ENCODE peak calls at places on chromosomes 5 and 9, in five cellular contexts. I is GM12865; A is right lobe of liver; M is HL-60; L is CD4-positive, alpha-beta T cell. W is an unnamed sample.

GRCh38 chr5:44774279-44774880 is 34.4 kb upstream of the MRPS30 start:
- DNase-seq in A (no peak), L (no peak), M (no peak), I (peak), W (peak)

GRCh38 chr9:93897075-93897970 is 57.8 kb downstream of the BARX1 start:
- DNase-seq in M (no peak), L (no peak), I (no peak), A (peak), W (no peak)

GRCh38 chr9:105712773-105713172 is 18.4 kb downstream of the TMEM38B start:
- DNase-seq in M (no peak), A (peak), L (no peak), I (no peak), W (no peak)

GRCh38 chr5:98927988-98928801 is 612 bp downstream of the CHD1 start:
- DNase-seq in M (no peak), A (peak), L (peak), I (peak), W (peak)

GRCh38 chr5:9523090-9523813 is 22.6 kb downstream of the SEMA5A start:
- DNase-seq in A (no peak), I (no peak), L (no peak), M (no peak), W (no peak)

GRCh38 chr5:995318-995717 is 13.3 kb upstream of the NKD2 start:
- DNase-seq in A (no peak), I (no peak), M (no peak), L (no peak), W (no peak)

GRCh38 chr5:376951-377325 is 55.4 kb downstream of the AHRR start:
- DNase-seq in M (peak), L (no peak), I (no peak), A (no peak), W (no peak)

GRCh38 chr5:79552984-79553383 is 39.0 kb upstream of the HOMER1 start:
- DNase-seq in I (no peak), L (no peak), M (no peak), A (no peak), W (no peak)

GRCh38 chr9:115628426-115628825 is 510.5 kb upstream of the TNC start:
- DNase-seq in M (no peak), A (no peak), I (no peak), L (no peak), W (no peak)

GRCh38 chr5:164422400-164422799 is 917.0 kb downstream of the MAT2B start:
- DNase-seq in M (no peak), A (no peak), L (no peak), I (peak), W (no peak)

GRCh38 chr5:156103116-156103860 is 223.7 kb upstream of the SGCD start:
- DNase-seq in I (no peak), M (no peak), A (no peak), L (no peak), W (no peak)

GRCh38 chr5:136722581-136722980 is 357.2 kb upstream of the TRPC7 start:
- DNase-seq in A (no peak), L (no peak), M (no peak), I (no peak), W (no peak)

GRCh38 chr9:128636024-128636390 is 20.6 kb downstream of the DYNC2I2 start:
- DNase-seq in I (no peak), A (peak), M (no peak), L (no peak), W (no peak)

GRCh38 chr5:132965120-132965519 is 1.7 kb upstream of the AFF4 start:
- DNase-seq in A (no peak), L (no peak), M (no peak), I (no peak), W (no peak)

GRCh38 chr9:115327441-115328122 is 209.6 kb upstream of the TNC start:
- DNase-seq in A (no peak), M (no peak), I (no peak), L (no peak), W (no peak)

GRCh38 chr5:98769006-98769255 is 4.5 kb upstream of the RGMB start:
- DNase-seq in L (peak), A (no peak), I (no peak), M (no peak), W (peak)

GRCh38 chr9:130410443-130410842 is 34.3 kb upstream of the ASS1 start:
- DNase-seq in L (no peak), A (no peak), M (no peak), I (no peak), W (no peak)

GRCh38 chr9:21317956-21318923 is 13.1 kb upstream of the IFNA5 start:
- DNase-seq in I (peak), A (no peak), L (no peak), M (no peak), W (peak)

GRCh38 chr5:93460286-93460685 is 120.7 kb downstream of the NR2F1-AS1 start:
- DNase-seq in I (no peak), L (no peak), M (no peak), A (no peak), W (no peak)

GRCh38 chr5:15446552-15446951 is 53.4 kb upstream of the FBXL7 start:
- DNase-seq in A (no peak), M (no peak), L (no peak), I (no peak), W (no peak)

GRCh38 chr5:25858019-25858418 is 1180.4 kb downstream of the CDH9 start:
- DNase-seq in I (no peak), A (no peak), M (peak), L (no peak), W (no peak)
- TF ChIP-seq CTCF in I (no peak), A (peak), M (no peak), L (no peak), W (no peak)

DNA sequence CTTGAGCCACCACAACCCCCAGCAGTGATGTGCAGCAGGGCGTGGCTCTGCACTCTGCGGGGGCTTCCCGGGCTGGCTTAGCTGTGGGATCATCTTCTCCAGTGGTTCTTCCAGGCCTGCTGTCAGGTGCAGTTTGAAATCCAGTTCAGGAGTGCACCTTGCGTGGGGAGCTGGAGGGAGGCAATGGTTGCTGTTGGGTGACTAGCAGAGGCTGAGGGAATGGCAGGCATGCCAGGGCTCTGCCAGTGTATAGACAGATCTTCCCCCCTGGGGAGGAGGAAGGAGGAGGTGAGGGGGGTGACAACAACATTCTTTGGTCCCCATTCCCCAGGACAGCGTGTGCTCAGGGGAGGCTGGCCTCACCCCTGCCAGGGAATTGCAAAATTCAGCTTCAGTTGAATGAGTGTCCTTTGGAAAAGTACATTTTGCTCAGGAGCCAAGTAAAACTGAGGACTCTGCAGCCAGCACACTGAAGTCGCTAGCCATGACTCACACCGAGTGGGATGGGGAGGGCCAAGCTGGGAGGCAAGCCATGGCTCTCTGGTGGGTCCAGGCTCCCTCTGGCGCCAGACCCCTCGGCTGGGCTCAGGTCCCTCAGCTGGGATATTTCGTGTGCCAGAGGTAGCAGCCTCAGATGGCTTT is 35.0 kb downstream of the ERGIC1 start:
- DNase-seq in L (no peak), A (peak), I (no peak), M (no peak), W (no peak)
- TF ChIP-seq CTCF in L (no peak), A (peak), I (no peak), M (no peak), W (no peak)

DNA sequence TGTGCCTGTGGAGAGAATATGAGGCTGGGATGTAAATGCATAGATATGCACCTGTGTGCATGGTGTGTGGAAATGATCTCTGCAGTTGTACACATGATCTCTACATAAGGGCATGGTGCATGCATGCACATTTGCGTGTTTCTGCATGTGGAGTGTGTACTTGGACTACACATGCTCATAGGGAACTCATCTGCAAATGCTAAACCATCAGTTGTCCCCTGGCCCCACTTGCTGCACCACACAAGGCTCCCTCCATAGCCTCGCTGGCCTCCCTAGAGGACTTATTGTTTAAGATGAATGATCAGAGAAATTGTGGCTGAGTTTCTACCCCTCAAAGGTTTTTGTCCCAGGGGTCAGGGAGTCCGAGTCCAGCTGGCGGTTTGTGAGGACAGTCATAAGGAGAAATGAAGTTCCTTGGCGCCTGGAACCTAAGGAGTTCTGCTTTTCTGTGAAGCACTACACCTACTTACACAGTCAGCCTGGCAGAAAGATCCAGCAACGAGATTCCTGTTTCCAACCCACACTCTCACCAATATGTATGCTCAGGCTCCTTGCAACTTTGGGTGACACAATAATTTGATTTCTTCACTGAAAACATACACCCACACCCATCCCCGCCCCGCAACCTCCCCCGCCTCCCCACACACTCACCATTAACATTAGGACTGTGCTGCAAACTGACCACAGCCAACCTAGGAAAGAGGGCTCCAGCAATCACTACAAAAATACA is 79.9 kb upstream of the CPEB4 start:
- DNase-seq in M (peak), A (no peak), L (no peak), I (no peak), W (no peak)
- TF ChIP-seq CTCF in M (no peak), A (no peak), L (no peak), I (no peak), W (no peak)

GRCh38 chr9:76996700-76997099 is 22.8 kb upstream of the FOXB2 start:
- DNase-seq in L (no peak), I (peak), A (no peak), M (no peak), W (peak)
- TF ChIP-seq CTCF in L (no peak), I (peak), A (peak), M (no peak), W (peak)

GRCh38 chr9:37972346-37972745 is 68.4 kb upstream of the SLC25A51 start:
- DNase-seq in A (peak), L (no peak), I (no peak), M (no peak), W (no peak)
- TF ChIP-seq CTCF in A (no peak), L (no peak), I (no peak), M (no peak), W (no peak)

GRCh38 chr9:109468927-109469326 is 29.2 kb downstream of the PTPN3 start:
- DNase-seq in L (no peak), I (no peak), A (no peak), M (no peak), W (no peak)

GRCh38 chr9:109471475-109471874 is 26.6 kb downstream of the PTPN3 start:
- DNase-seq in A (no peak), M (no peak), L (no peak), I (no peak), W (no peak)

GRCh38 chr9:109471994-109472393 is 26.1 kb downstream of the PTPN3 start:
- DNase-seq in A (no peak), L (no peak), I (no peak), M (no peak), W (no peak)

GRCh38 chr9:109467936-109468335 is 30.2 kb downstream of the PTPN3 start:
- DNase-seq in A (no peak), I (peak), M (peak), L (no peak), W (no peak)

GRCh38 chr9:109469646-109470358 is 28.3 kb downstream of the PTPN3 start:
- DNase-seq in A (peak), M (peak), I (peak), L (peak), W (peak)
- TF ChIP-seq CTCF in A (peak), M (peak), I (peak), L (peak), W (peak)

GRCh38 chr9:80146466-80146865 is 574.7 kb downstream of the TLE4 start:
- DNase-seq in M (no peak), I (peak), A (no peak), L (no peak), W (no peak)
- TF ChIP-seq CTCF in M (no peak), I (peak), A (no peak), L (no peak), W (no peak)

DNA sequence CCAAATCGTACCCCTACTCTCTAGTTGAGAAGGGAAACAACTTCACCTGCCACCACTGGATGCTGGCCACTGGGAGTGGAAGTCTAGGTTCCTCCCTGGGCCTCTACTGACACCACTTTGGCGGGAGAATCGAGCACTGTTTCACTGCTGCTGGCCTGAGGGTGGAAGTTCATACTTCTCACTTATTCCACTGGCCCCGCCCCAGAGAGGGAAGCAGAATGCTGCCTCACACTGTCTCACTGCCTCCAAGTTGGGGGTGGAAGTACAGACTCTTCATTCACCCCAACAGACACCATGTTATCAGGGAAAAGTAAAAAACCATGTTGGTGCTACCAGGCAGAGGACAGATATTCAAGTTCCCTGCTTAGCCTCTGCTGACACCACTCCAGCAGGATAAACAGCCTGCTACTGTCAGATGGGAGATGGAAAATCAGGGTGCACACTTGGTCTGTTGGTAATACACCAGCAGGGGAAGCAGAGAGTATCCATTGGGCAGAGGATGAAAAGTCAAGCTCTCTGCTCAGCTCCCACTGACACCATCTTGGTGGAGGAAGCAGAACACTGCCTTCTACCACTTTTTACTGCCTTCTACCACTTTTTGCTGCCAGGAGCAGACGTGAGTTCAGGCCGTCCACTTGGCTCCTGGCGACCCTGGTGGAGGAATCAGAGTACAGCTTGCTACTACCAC is 159.4 kb downstream of the SIL1 start:
- DNase-seq in A (no peak), L (no peak), M (peak), I (no peak), W (no peak)
- TF ChIP-seq CTCF in A (no peak), L (no peak), M (no peak), I (no peak), W (no peak)

DNA sequence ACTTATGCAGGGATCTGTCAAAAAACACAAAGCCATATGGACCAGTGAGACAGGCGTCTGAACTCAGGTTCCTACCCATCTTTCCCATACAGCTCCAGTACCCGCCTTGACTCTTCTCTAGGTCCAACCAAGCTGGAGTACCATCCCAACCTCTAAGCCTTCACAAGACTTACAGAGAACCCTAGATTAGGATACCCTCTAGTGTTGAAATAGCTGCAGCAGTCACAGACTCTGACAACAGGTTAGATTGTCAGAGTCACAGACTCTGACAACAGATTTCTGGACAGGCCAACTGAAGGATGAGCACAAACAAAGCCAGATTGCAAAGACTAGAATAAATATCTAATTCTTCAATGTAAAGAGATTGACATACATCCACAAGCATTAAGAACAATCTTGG is 266.1 kb downstream of the GRIA1 start:
- DNase-seq in L (no peak), I (no peak), A (no peak), M (no peak), W (no peak)
- TF ChIP-seq CTCF in L (no peak), I (no peak), A (peak), M (no peak), W (no peak)